ENCODE peak calls at places on chromosomes 6 and 20, in four cellular contexts. Q is NCI-H69, G is amniotic epithelial cell, Y is stomach. K is an unnamed sample.
A peak's percentile ranks its signal among the peaks of the same experiment; 100 is the strongest.

GRCh38 chr6:15989397-15989796 is 139.5 kb upstream of the MYLIP start:
- DNase-seq in Q (no peak), Y (no peak), G (no peak), K (no peak)

GRCh38 chr6:34610819-34611477 is 54.8 kb upstream of the SPDEF start:
- DNase-seq in G (peak; percentile 83), Q (no peak), Y (peak; percentile 32), K (no peak)

GRCh38 chr6:165872311-165872710 is 209.3 kb upstream of the PDE10A start:
- DNase-seq in G (no peak), Q (no peak), Y (no peak), K (peak; percentile 50)

GRCh38 chr20:2521369-2522305 is 12.9 kb upstream of the ZNF343 start:
- DNase-seq in Y (peak; percentile 42), Q (peak; percentile 55), G (peak; percentile 30), K (peak; percentile 72)

GRCh38 chr20:56925696-56926101 is 296.6 kb downstream of the TFAP2C start:
- DNase-seq in Y (no peak), G (no peak), Q (peak; percentile 24), K (no peak)

GRCh38 chr20:53707341-53708102 is 113.9 kb upstream of the ZNF217 start:
- DNase-seq in Y (no peak), G (peak; percentile 34), Q (no peak), K (no peak)

GRCh38 chr6:36252005-36252404 is 17.9 kb upstream of the PNPLA1 start:
- DNase-seq in Q (no peak), Y (no peak), G (no peak), K (no peak)

GRCh38 chr6:5172057-5172683 is 87.0 kb downstream of the PPP1R3G start:
- DNase-seq in Q (peak; percentile 59), Y (no peak), G (no peak), K (no peak)

GRCh38 chr6:71080793-71081192 is 123.9 kb upstream of the B3GAT2 start:
- DNase-seq in G (no peak), Y (no peak), Q (no peak), K (no peak)

GRCh38 chr6:169500688-169501087 is 201.1 kb downstream of the WDR27 start:
- DNase-seq in Q (no peak), G (no peak), Y (no peak), K (no peak)

GRCh38 chr20:45822863-45823262 is 4.2 kb downstream of the TNNC2 start:
- DNase-seq in Y (peak; percentile 54), G (no peak), Q (peak; percentile 69), K (no peak)

GRCh38 chr6:33995873-33996475 is 149.9 kb downstream of the GRM4 start:
- DNase-seq in Q (peak; percentile 79), Y (no peak), G (no peak), K (no peak)

GRCh38 chr6:135225911-135226310 is 44.8 kb downstream of the MYB start:
- DNase-seq in Q (no peak), G (no peak), Y (no peak), K (no peak)

GRCh38 chr20:29878281-29878741 is 1379.2 kb upstream of the DEFB115 start:
- DNase-seq in G (no peak), Q (peak; percentile 61), Y (peak; percentile 26), K (peak; percentile 94)

GRCh38 chr6:129651291-129651691 is 58.7 kb downstream of the ARHGAP18 start:
- DNase-seq in Y (no peak), G (no peak), Q (no peak), K (no peak)

GRCh38 chr6:109322825-109323580 is 59.3 kb downstream of the CD164 start:
- DNase-seq in Q (no peak), Y (no peak), G (no peak), K (no peak)

GRCh38 chr6:89887452-89888137 is 6.7 kb upstream of the GJA10 start:
- DNase-seq in G (peak; percentile 10), Q (peak; percentile 69), Y (no peak), K (no peak)

GRCh38 chr6:13923527-13924145 is 1.1 kb upstream of the RNF182 start:
- DNase-seq in G (peak; percentile 18), Q (peak; percentile 84), Y (no peak), K (no peak)

GRCh38 chr6:101129851-101130250 is 248.7 kb upstream of the ASCC3 start:
- DNase-seq in G (no peak), Q (no peak), Y (no peak), K (no peak)

GRCh38 chr20:57904706-57905105 is 194.9 kb upstream of the PMEPA1 start:
- DNase-seq in Q (no peak), G (no peak), Y (no peak), K (no peak)

GRCh38 chr6:563863-564262 is 93.0 kb downstream of the HUS1B start:
- DNase-seq in G (no peak), Y (no peak), Q (no peak), K (no peak)

GRCh38 chr6:118791499-118791898 is 102.5 kb upstream of the ASF1A start:
- DNase-seq in G (no peak), Y (no peak), Q (no peak), K (no peak)

GRCh38 chr6:156988276-156989158 is 211.3 kb downstream of the ARID1B start:
- DNase-seq in G (peak; percentile 37), Y (no peak), Q (peak; percentile 72), K (no peak)

GRCh38 chr20:54133434-54134427 is 40.1 kb downstream of the CYP24A1 start:
- DNase-seq in G (no peak), Y (no peak), Q (no peak), K (no peak)

GRCh38 chr6:11366183-11366933 is 133.9 kb upstream of the NEDD9 start:
- DNase-seq in Y (no peak), G (no peak), Q (no peak), K (no peak)